ENCODE peak calls at places on chromosomes 3 and 15, in four cellular contexts. One of them, this sample, is unnamed.

GRCh38 chr15:86555939-86556725 is 476.5 kb downstream of the AGBL1 start:
- DNase-seq in sigmoid colon: no peak
- DNase-seq in SJSA1: no peak
- DNase-seq in HT-29: peak; percentile 29
- DNase-seq in this sample: no peak

GRCh38 chr3:197878427-197878826 is 71.6 kb upstream of the RPL35A start:
- DNase-seq in sigmoid colon: no peak
- DNase-seq in SJSA1: no peak
- DNase-seq in HT-29: no peak
- DNase-seq in this sample: no peak

GRCh38 chr3:179933079-179933478 is 103.7 kb downstream of the PEX5L start:
- DNase-seq in sigmoid colon: no peak
- DNase-seq in SJSA1: no peak
- DNase-seq in HT-29: no peak
- DNase-seq in this sample: no peak

GRCh38 chr3:57974796-57975388 is 33.3 kb upstream of the FLNB start:
- DNase-seq in sigmoid colon: no peak
- DNase-seq in SJSA1: peak; percentile 91
- DNase-seq in HT-29: peak; percentile 42
- DNase-seq in this sample: no peak

GRCh38 chr15:80567721-80568157 is 127.4 kb upstream of the ABHD17C start:
- DNase-seq in sigmoid colon: peak; percentile 67
- DNase-seq in SJSA1: peak; percentile 63
- DNase-seq in HT-29: peak; percentile 89
- DNase-seq in this sample: no peak

GRCh38 chr3:12954891-12955650 is 113.7 kb upstream of the RPL32 start:
- DNase-seq in sigmoid colon: peak; percentile 94
- DNase-seq in SJSA1: no peak
- DNase-seq in HT-29: peak; percentile 41
- DNase-seq in this sample: peak; percentile 77

GRCh38 chr3:186529204-186529999 is 14.8 kb downstream of the CRYGS start:
- DNase-seq in sigmoid colon: no peak
- DNase-seq in SJSA1: no peak
- DNase-seq in HT-29: no peak
- DNase-seq in this sample: no peak

GRCh38 chr3:194375473-194375872 is 5.9 kb upstream of the LRRC15 start:
- DNase-seq in sigmoid colon: no peak
- DNase-seq in SJSA1: no peak
- DNase-seq in HT-29: no peak
- DNase-seq in this sample: no peak

GRCh38 chr3:10992017-10992945 is at the start of gene SLC6A1:
- DNase-seq in sigmoid colon: no peak
- DNase-seq in SJSA1: no peak
- DNase-seq in HT-29: no peak
- DNase-seq in this sample: peak; percentile 79

GRCh38 chr3:183650554-183650953 is 15.1 kb downstream of the KLHL24 start:
- DNase-seq in sigmoid colon: no peak
- DNase-seq in SJSA1: no peak
- DNase-seq in HT-29: no peak
- DNase-seq in this sample: no peak

GRCh38 chr3:124263168-124263567 is 271.2 kb upstream of the ROPN1 start:
- DNase-seq in sigmoid colon: no peak
- DNase-seq in SJSA1: peak; percentile 65
- DNase-seq in HT-29: no peak
- DNase-seq in this sample: no peak

GRCh38 chr3:196502775-196503181 is 790 bp downstream of the RNF168 start:
- DNase-seq in sigmoid colon: peak; percentile 81
- DNase-seq in SJSA1: peak; percentile 84
- DNase-seq in HT-29: peak; percentile 65
- DNase-seq in this sample: peak; percentile 52

GRCh38 chr15:57133127-57133968 is 214.9 kb downstream of the TCF12 start:
- DNase-seq in sigmoid colon: no peak
- DNase-seq in SJSA1: peak; percentile 52
- DNase-seq in HT-29: no peak
- DNase-seq in this sample: no peak

GRCh38 chr3:70914889-70915288 is 602.5 kb upstream of the MDFIC2 start:
- DNase-seq in sigmoid colon: no peak
- DNase-seq in SJSA1: no peak
- DNase-seq in HT-29: no peak
- DNase-seq in this sample: no peak

GRCh38 chr3:177944228-177944661 is 592.0 kb upstream of the KCNMB2 start:
- DNase-seq in sigmoid colon: no peak
- DNase-seq in SJSA1: no peak
- DNase-seq in HT-29: no peak
- DNase-seq in this sample: no peak

GRCh38 chr15:98017150-98017964 is 56.9 kb downstream of the ARRDC4 start:
- DNase-seq in sigmoid colon: peak; percentile 68
- DNase-seq in SJSA1: no peak
- DNase-seq in HT-29: no peak
- DNase-seq in this sample: no peak

GRCh38 chr3:96983731-96984130 is 169.3 kb downstream of the EPHA6 start:
- DNase-seq in sigmoid colon: no peak
- DNase-seq in SJSA1: no peak
- DNase-seq in HT-29: no peak
- DNase-seq in this sample: no peak

GRCh38 chr3:107969994-107970896 is 120.6 kb downstream of the CD47 start:
- DNase-seq in sigmoid colon: no peak
- DNase-seq in SJSA1: no peak
- DNase-seq in HT-29: peak; percentile 90
- DNase-seq in this sample: peak; percentile 55

GRCh38 chr3:164832216-164832615 is 246.1 kb downstream of the SI start:
- DNase-seq in sigmoid colon: no peak
- DNase-seq in SJSA1: no peak
- DNase-seq in HT-29: no peak
- DNase-seq in this sample: no peak

GRCh38 chr3:13023251-13024055 is 49.8 kb downstream of the IQSEC1 start:
- DNase-seq in sigmoid colon: no peak
- DNase-seq in SJSA1: no peak
- DNase-seq in HT-29: no peak
- DNase-seq in this sample: no peak

GRCh38 chr15:25787855-25788521 is 75.1 kb downstream of the ATP10A start:
- DNase-seq in sigmoid colon: peak; percentile 85
- DNase-seq in SJSA1: peak; percentile 64
- DNase-seq in HT-29: peak; percentile 3
- DNase-seq in this sample: no peak

GRCh38 chr3:170622369-170623159 is 36.7 kb upstream of the SLC7A14 start:
- DNase-seq in sigmoid colon: peak; percentile 77
- DNase-seq in SJSA1: peak; percentile 46
- DNase-seq in HT-29: no peak
- DNase-seq in this sample: no peak

GRCh38 chr3:130894130-130894872 is 417 bp downstream of the ATP2C1 start:
- DNase-seq in sigmoid colon: peak; percentile 67
- DNase-seq in SJSA1: peak; percentile 48
- DNase-seq in HT-29: peak; percentile 49
- DNase-seq in this sample: peak; percentile 75

GRCh38 chr3:104273046-104273649 is 1093.6 kb upstream of the ALCAM start:
- DNase-seq in sigmoid colon: no peak
- DNase-seq in SJSA1: peak; percentile 4
- DNase-seq in HT-29: peak; percentile 49
- DNase-seq in this sample: no peak

GRCh38 chr3:137295336-137295735 is 337.6 kb downstream of the IL20RB start:
- DNase-seq in sigmoid colon: no peak
- DNase-seq in SJSA1: no peak
- DNase-seq in HT-29: no peak
- DNase-seq in this sample: no peak

GRCh38 chr15:95929232-95929846 is 401.2 kb upstream of the NR2F2 start:
- DNase-seq in sigmoid colon: no peak
- DNase-seq in SJSA1: no peak
- DNase-seq in HT-29: peak; percentile 21
- DNase-seq in this sample: no peak

GRCh38 chr15:66842710-66843441 is 140.8 kb downstream of the SMAD6 start:
- DNase-seq in sigmoid colon: peak; percentile 91
- DNase-seq in SJSA1: peak; percentile 73
- DNase-seq in HT-29: peak; percentile 78
- DNase-seq in this sample: no peak

GRCh38 chr3:143885803-143886427 is 37.6 kb upstream of the SLC9A9 start:
- DNase-seq in sigmoid colon: no peak
- DNase-seq in SJSA1: peak; percentile 13
- DNase-seq in HT-29: peak; percentile 55
- DNase-seq in this sample: no peak

GRCh38 chr15:73767794-73768501 is 14.8 kb upstream of the INSYN1 start:
- DNase-seq in sigmoid colon: no peak
- DNase-seq in SJSA1: no peak
- DNase-seq in HT-29: no peak
- DNase-seq in this sample: no peak

This sample was measured in C1 segment of cervical spinal cord.